ENCODE peak calls at places on chromosomes 6 and 20, in ten cellular contexts. B is Kasumi-1, E is GM13976, S is NCI-H345, X is T-helper 22 cell, U is GM04504, W is EL, T is bronchial epithelial cell, A is GM13977, V is amniotic stem cell. K is an unnamed sample.

GRCh38 chr6:113909224-113909856 is 52.2 kb downstream of the MARCKS start:
- DNase-seq in B (peak), E (peak), S (peak), X (no peak), U (peak), W (peak), T (peak), A (peak), V (peak), K (no peak)

GRCh38 chr20:51542033-51542893 is at the start of gene NFATC2:
- DNase-seq in B (peak), E (peak), S (peak), X (peak), U (no peak), W (no peak), T (no peak), A (peak), V (no peak), K (peak)

GRCh38 chr6:73262701-73263569 is at the start of gene KHDC1:
- DNase-seq in B (peak), E (peak), S (peak), X (peak), U (no peak), W (peak), T (peak), A (peak), V (no peak), K (peak)

GRCh38 chr6:144093236-144093635 is 2.1 kb downstream of the SF3B5 start:
- DNase-seq in B (no peak), E (no peak), S (no peak), X (no peak), U (no peak), W (no peak), T (no peak), A (no peak), V (no peak), K (no peak)

GRCh38 chr6:89357390-89357789 is 4.9 kb upstream of the UBE2J1 start:
- DNase-seq in B (peak), E (no peak), S (no peak), X (no peak), U (no peak), W (no peak), T (no peak), A (no peak), V (no peak), K (no peak)

GRCh38 chr6:18289283-18289682 is 25.0 kb upstream of the DEK start:
- DNase-seq in B (no peak), E (no peak), S (no peak), X (no peak), U (no peak), W (no peak), T (no peak), A (no peak), V (no peak), K (no peak)

GRCh38 chr6:29720863-29721262 is 2.4 kb upstream of the HLA-F start:
- DNase-seq in B (no peak), E (no peak), S (no peak), X (no peak), U (no peak), W (no peak), T (peak), A (no peak), V (no peak), K (no peak)

GRCh38 chr6:53437557-53438202 is 88.9 kb upstream of the ELOVL5 start:
- DNase-seq in B (peak), E (peak), S (peak), X (no peak), U (peak), W (peak), T (peak), A (peak), V (no peak), K (no peak)

GRCh38 chr6:12010635-12011275 is 1.4 kb upstream of the HIVEP1 start:
- DNase-seq in B (peak), E (peak), S (peak), X (no peak), U (no peak), W (no peak), T (no peak), A (peak), V (no peak), K (peak)

GRCh38 chr6:141488466-141488865 is 644.3 kb upstream of the GJE1 start:
- DNase-seq in B (peak), E (peak), S (no peak), X (no peak), U (no peak), W (peak), T (peak), A (no peak), V (no peak), K (no peak)

GRCh38 chr6:6772751-6773150 is 184.2 kb downstream of the LY86 start:
- DNase-seq in B (no peak), E (no peak), S (peak), X (no peak), U (no peak), W (no peak), T (no peak), A (no peak), V (no peak), K (peak)

GRCh38 chr20:37327748-37328147 is 18.2 kb upstream of the SRC start:
- DNase-seq in B (no peak), E (no peak), S (no peak), X (no peak), U (peak), W (peak), T (no peak), A (no peak), V (no peak), K (peak)

GRCh38 chr6:33427585-33428218 is 7.8 kb downstream of the SYNGAP1 start:
- DNase-seq in B (peak), E (peak), S (peak), X (peak), U (no peak), W (peak), T (no peak), A (peak), V (no peak), K (peak)

GRCh38 chr6:21360353-21360752 is 233.2 kb upstream of the SOX4 start:
- DNase-seq in B (no peak), E (no peak), S (no peak), X (no peak), U (no peak), W (no peak), T (peak), A (no peak), V (no peak), K (no peak)

GRCh38 chr6:45697605-45698004 is 318.1 kb downstream of the CLIC5 start:
- DNase-seq in B (no peak), E (peak), S (no peak), X (no peak), U (peak), W (peak), T (peak), A (no peak), V (peak), K (no peak)

GRCh38 chr6:41371461-41371991 is 36.1 kb downstream of the NCR2 start:
- DNase-seq in B (peak), E (peak), S (no peak), X (no peak), U (no peak), W (peak), T (no peak), A (peak), V (no peak), K (peak)

GRCh38 chr6:100470721-100471120 is 6.0 kb upstream of the SIM1 start:
- DNase-seq in B (no peak), E (no peak), S (no peak), X (no peak), U (no peak), W (peak), T (no peak), A (peak), V (no peak), K (no peak)

GRCh38 chr6:136148051-136148450 is 102.1 kb downstream of the MTFR2 start:
- DNase-seq in B (no peak), E (no peak), S (no peak), X (no peak), U (no peak), W (no peak), T (no peak), A (no peak), V (no peak), K (no peak)

GRCh38 chr6:20955751-20956150 is 421.5 kb downstream of the CDKAL1 start:
- DNase-seq in B (no peak), E (no peak), S (no peak), X (no peak), U (no peak), W (no peak), T (no peak), A (no peak), V (no peak), K (no peak)

GRCh38 chr6:133973109-133973971 is 20.3 kb downstream of the TBPL1 start:
- DNase-seq in B (peak), E (peak), S (peak), X (no peak), U (no peak), W (peak), T (peak), A (peak), V (no peak), K (no peak)

GRCh38 chr6:5592911-5593519 is 331.7 kb downstream of the FARS2 start:
- DNase-seq in B (no peak), E (no peak), S (no peak), X (no peak), U (no peak), W (no peak), T (no peak), A (no peak), V (no peak), K (no peak)

GRCh38 chr6:16162003-16162402 is 33.1 kb downstream of the MYLIP start:
- DNase-seq in B (no peak), E (no peak), S (no peak), X (no peak), U (no peak), W (no peak), T (no peak), A (no peak), V (no peak), K (no peak)

GRCh38 chr6:168908166-168908565 is 345.5 kb downstream of the THBS2 start:
- DNase-seq in B (no peak), E (no peak), S (no peak), X (no peak), U (peak), W (peak), T (peak), A (no peak), V (no peak), K (no peak)

GRCh38 chr6:40164345-40164755 is 230.1 kb upstream of the MOCS1 start:
- DNase-seq in B (no peak), E (no peak), S (no peak), X (no peak), U (no peak), W (no peak), T (no peak), A (no peak), V (no peak), K (no peak)

GRCh38 chr20:63248835-63249591 is 5.2 kb downstream of the NKAIN4 start:
- DNase-seq in B (no peak), E (no peak), S (no peak), X (no peak), U (no peak), W (no peak), T (no peak), A (no peak), V (no peak), K (no peak)

GRCh38 chr6:35213824-35214756 is at the start of gene SCUBE3:
- DNase-seq in B (peak), E (peak), S (peak), X (no peak), U (no peak), W (peak), T (peak), A (peak), V (no peak), K (peak)